ENCODE peak calls at places on chromosome 2, in five cellular contexts. One of them, this sample, is unnamed.

GRCh38 chr2:163878718-163879117 is 142.9 kb upstream of the FIGN start:
- DNase-seq in head of caudate nucleus: no peak
- DNase-seq in kidney tubule cell: peak
- DNase-seq in colonic mucosa: peak
- DNase-seq in Kasumi-1: peak
- DNase-seq in this sample: peak

GRCh38 chr2:189143930-189144329 is 35.6 kb downstream of the COL5A2 start:
- DNase-seq in kidney tubule cell: no peak
- DNase-seq in Kasumi-1: no peak
- DNase-seq in head of caudate nucleus: no peak
- DNase-seq in colonic mucosa: no peak
- DNase-seq in this sample: no peak

GRCh38 chr2:85718006-85718391 is 23.8 kb downstream of the GNLY start:
- DNase-seq in head of caudate nucleus: no peak
- DNase-seq in colonic mucosa: no peak
- DNase-seq in Kasumi-1: peak
- DNase-seq in kidney tubule cell: no peak
- DNase-seq in this sample: no peak

GRCh38 chr2:156181208-156181607 is 151.3 kb downstream of the NR4A2 start:
- DNase-seq in head of caudate nucleus: no peak
- DNase-seq in kidney tubule cell: no peak
- DNase-seq in Kasumi-1: no peak
- DNase-seq in colonic mucosa: no peak
- DNase-seq in this sample: no peak

GRCh38 chr2:110115291-110116032 is at the start of gene MALL:
- DNase-seq in colonic mucosa: peak
- DNase-seq in Kasumi-1: no peak
- DNase-seq in head of caudate nucleus: no peak
- DNase-seq in kidney tubule cell: peak
- DNase-seq in this sample: no peak

GRCh38 chr2:128178650-128179460 is 87.9 kb downstream of the UGGT1 start:
- DNase-seq in head of caudate nucleus: peak
- DNase-seq in Kasumi-1: peak
- DNase-seq in kidney tubule cell: peak
- DNase-seq in colonic mucosa: peak
- DNase-seq in this sample: peak

GRCh38 chr2:226405465-226405864 is 394.2 kb downstream of the IRS1 start:
- DNase-seq in head of caudate nucleus: no peak
- DNase-seq in colonic mucosa: no peak
- DNase-seq in kidney tubule cell: no peak
- DNase-seq in Kasumi-1: no peak
- DNase-seq in this sample: no peak

GRCh38 chr2:200209030-200209429 is 97.5 kb upstream of the SPATS2L start:
- DNase-seq in colonic mucosa: no peak
- DNase-seq in head of caudate nucleus: no peak
- DNase-seq in kidney tubule cell: no peak
- DNase-seq in Kasumi-1: no peak
- DNase-seq in this sample: no peak

GRCh38 chr2:216118474-216118873 is 9.3 kb downstream of the XRCC5 start:
- DNase-seq in Kasumi-1: no peak
- DNase-seq in kidney tubule cell: no peak
- DNase-seq in head of caudate nucleus: no peak
- DNase-seq in colonic mucosa: no peak
- DNase-seq in this sample: no peak

GRCh38 chr2:81648370-81648769 is 1343.8 kb upstream of the LRRTM1 start:
- DNase-seq in Kasumi-1: no peak
- DNase-seq in kidney tubule cell: peak
- DNase-seq in head of caudate nucleus: no peak
- DNase-seq in colonic mucosa: no peak
- DNase-seq in this sample: peak

GRCh38 chr2:137192366-137193315 is 427.3 kb downstream of the THSD7B start:
- DNase-seq in kidney tubule cell: peak
- DNase-seq in Kasumi-1: no peak
- DNase-seq in colonic mucosa: no peak
- DNase-seq in head of caudate nucleus: no peak
- DNase-seq in this sample: no peak

GRCh38 chr2:68767031-68767961 is 32.7 kb downstream of the ARHGAP25 start:
- DNase-seq in Kasumi-1: no peak
- DNase-seq in kidney tubule cell: no peak
- DNase-seq in head of caudate nucleus: no peak
- DNase-seq in colonic mucosa: peak
- DNase-seq in this sample: no peak

GRCh38 chr2:99864561-99865216 is 277.7 kb downstream of the AFF3 start:
- DNase-seq in Kasumi-1: no peak
- DNase-seq in colonic mucosa: no peak
- DNase-seq in head of caudate nucleus: no peak
- DNase-seq in kidney tubule cell: no peak
- DNase-seq in this sample: no peak

GRCh38 chr2:19643117-19643518 is 258.7 kb downstream of the TTC32 start:
- DNase-seq in colonic mucosa: no peak
- DNase-seq in Kasumi-1: no peak
- DNase-seq in head of caudate nucleus: no peak
- DNase-seq in kidney tubule cell: no peak
- DNase-seq in this sample: no peak

GRCh38 chr2:10499275-10499907 is 51.3 kb upstream of the ODC1 start:
- DNase-seq in Kasumi-1: no peak
- DNase-seq in kidney tubule cell: no peak
- DNase-seq in head of caudate nucleus: no peak
- DNase-seq in colonic mucosa: no peak
- DNase-seq in this sample: no peak

GRCh38 chr2:5743992-5744391 is 51.8 kb downstream of the SOX11 start:
- DNase-seq in Kasumi-1: no peak
- DNase-seq in head of caudate nucleus: no peak
- DNase-seq in kidney tubule cell: no peak
- DNase-seq in colonic mucosa: no peak
- DNase-seq in this sample: no peak

GRCh38 chr2:34789162-34789561 is 1190.1 kb upstream of the FAM98A start:
- DNase-seq in head of caudate nucleus: no peak
- DNase-seq in kidney tubule cell: no peak
- DNase-seq in colonic mucosa: no peak
- DNase-seq in Kasumi-1: no peak
- DNase-seq in this sample: no peak

GRCh38 chr2:71880846-71881610 is 266.6 kb downstream of the CYP26B1 start:
- DNase-seq in head of caudate nucleus: no peak
- DNase-seq in kidney tubule cell: peak
- DNase-seq in Kasumi-1: no peak
- DNase-seq in colonic mucosa: peak
- DNase-seq in this sample: no peak

GRCh38 chr2:94872088-94872618 is 923 bp downstream of the TEKT4 start:
- DNase-seq in Kasumi-1: no peak
- DNase-seq in kidney tubule cell: no peak
- DNase-seq in head of caudate nucleus: no peak
- DNase-seq in colonic mucosa: no peak
- DNase-seq in this sample: no peak

GRCh38 chr2:239153806-239154591 is 246.8 kb downstream of the HDAC4 start:
- DNase-seq in colonic mucosa: no peak
- DNase-seq in head of caudate nucleus: no peak
- DNase-seq in Kasumi-1: no peak
- DNase-seq in kidney tubule cell: no peak
- DNase-seq in this sample: no peak

GRCh38 chr2:160790738-160791137 is 297.1 kb upstream of the RBMS1 start:
- DNase-seq in head of caudate nucleus: no peak
- DNase-seq in kidney tubule cell: no peak
- DNase-seq in Kasumi-1: no peak
- DNase-seq in colonic mucosa: no peak
- DNase-seq in this sample: no peak

This sample was measured in NT2/D1.